ENCODE peak calls at places on chromosomes 6 and 20, in five cellular contexts. I is psoas muscle, P is BE2C, C is right lobe of liver, X is mammary epithelial cell. Y is an unnamed sample. For H3K27me3, the result is how much of the 10 kb centered on the place peaks cover.

GRCh38 chr6:90100059-90100665 is 196.5 kb downstream of the BACH2 start:
- DNase-seq in I (no peak), P (no peak), C (no peak), X (peak), Y (no peak)

GRCh38 chr6:63734923-63735322 is 99.3 kb downstream of the PHF3 start:
- DNase-seq in I (no peak), P (no peak), X (peak), C (no peak), Y (no peak)

GRCh38 chr6:44128020-44128917 is 915 bp downstream of the TMEM63B start:
- DNase-seq in C (peak), P (peak), X (peak), I (peak), Y (no peak)

GRCh38 chr6:19771753-19772336 is 65.3 kb upstream of the ID4 start:
- DNase-seq in P (no peak), C (no peak), X (peak), I (no peak), Y (no peak)

GRCh38 chr6:53070808-53071207 is 5.6 kb downstream of the FBXO9 start:
- DNase-seq in X (no peak), I (no peak), P (peak), C (no peak), Y (no peak)

GRCh38 chr6:26322645-26323482 is 42.1 kb upstream of the BTN3A2 start:
- DNase-seq in I (no peak), P (peak), C (no peak), X (peak), Y (no peak)

GRCh38 chr6:20873425-20874190 is 339.4 kb downstream of the CDKAL1 start:
- DNase-seq in X (no peak), I (no peak), P (peak), C (no peak), Y (no peak)

GRCh38 chr6:79544939-79545450 is 7.8 kb upstream of the LCA5 start:
- DNase-seq in I (peak), X (peak), C (peak), P (peak), Y (peak)

GRCh38 chr6:34425132-34425497 is 754 bp downstream of the RPS10 start:
- DNase-seq in P (no peak), I (no peak), C (no peak), X (no peak), Y (no peak)

DNA sequence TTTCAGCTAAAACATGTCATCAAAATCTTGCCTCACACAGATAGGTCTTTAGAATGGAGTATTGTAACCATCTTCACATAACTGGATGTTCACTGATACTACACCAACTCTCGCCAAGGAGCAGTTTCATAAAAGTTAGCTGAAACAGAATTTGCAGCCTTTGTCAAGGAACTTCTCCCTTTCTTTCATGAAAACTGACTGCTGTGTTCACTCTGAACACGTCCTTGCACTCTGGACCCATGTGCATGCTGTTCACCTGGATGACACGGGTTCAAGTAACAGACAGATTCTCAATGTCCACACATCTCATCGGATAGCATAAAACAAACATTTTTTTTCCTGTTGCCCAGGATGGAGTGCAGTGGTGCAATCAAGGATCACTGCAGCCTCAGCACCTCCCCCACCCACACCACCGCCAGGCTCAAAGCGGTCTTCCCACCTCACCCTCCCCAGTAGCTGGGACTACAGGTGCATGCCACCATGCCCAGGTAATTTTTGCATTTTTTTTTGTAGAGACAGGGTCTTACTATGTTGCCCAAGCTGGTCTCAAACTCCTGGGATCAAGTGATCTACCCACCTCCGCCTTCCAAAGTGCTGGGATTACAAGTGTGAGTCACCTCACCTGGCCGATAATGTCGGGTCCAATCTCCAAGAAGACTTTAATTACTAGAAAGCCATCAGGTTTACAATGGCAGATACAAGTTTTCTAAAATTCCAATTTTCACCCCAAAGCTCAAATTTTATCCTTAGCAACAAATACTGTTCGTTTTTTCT is 9.4 kb downstream of the DIDO1 start:
- DNase-seq in I (no peak), P (no peak), C (no peak), X (no peak), Y (no peak)
- TF ChIP-seq CTCF in I (no peak), P (no peak), C (no peak), X (no peak), Y (no peak)

DNA sequence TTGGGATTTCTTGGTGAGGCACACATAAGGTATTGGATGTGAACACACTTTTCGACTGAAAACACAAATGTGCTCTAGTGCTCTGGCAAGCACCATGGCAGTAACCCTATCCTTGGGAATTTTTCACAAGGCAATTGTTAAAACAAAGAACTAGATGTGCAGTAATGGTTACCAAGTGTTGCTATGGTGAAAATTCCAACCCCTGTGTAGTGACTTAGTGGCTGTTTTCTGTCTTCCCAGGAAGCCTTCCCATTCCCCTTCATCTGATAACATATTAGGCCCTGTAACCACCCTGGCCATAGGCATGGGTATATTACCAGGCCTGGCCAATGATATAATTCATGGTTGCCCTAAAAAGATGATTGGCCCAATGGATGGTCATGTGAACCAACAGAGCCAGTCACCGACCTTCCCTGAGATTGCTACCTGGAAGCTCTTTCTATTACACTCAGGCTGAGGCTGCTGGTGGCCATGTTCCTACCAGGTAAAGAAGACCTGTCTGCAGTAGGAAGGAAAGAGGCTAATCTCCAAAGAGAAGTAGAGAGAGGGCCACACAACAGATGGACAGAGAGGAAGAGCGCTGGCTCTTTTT is 4.1 kb downstream of the C20orf202 start:
- DNase-seq in I (no peak), P (no peak), X (no peak), C (no peak), Y (no peak)
- H3K27me3 ChIP-seq in I (under half), P (under half), X (under half), C (under half), Y (under half)

GRCh38 chr6:159043236-159043635 is 1.6 kb downstream of the TAGAP start:
- DNase-seq in C (no peak), I (no peak), P (no peak), X (no peak), Y (no peak)
- H3K4me3 ChIP-seq in C (no peak), I (no peak), P (no peak), X (no peak), Y (no peak)

GRCh38 chr20:2917266-2917665 is 44.0 kb downstream of the PTPRA start:
- DNase-seq in C (no peak), P (no peak), I (no peak), X (no peak), Y (no peak)

GRCh38 chr20:2918096-2919049 is 45.1 kb downstream of the PTPRA start:
- DNase-seq in P (no peak), X (no peak), C (no peak), I (no peak), Y (no peak)

GRCh38 chr20:2911200-2911599 is 37.9 kb downstream of the PTPRA start:
- DNase-seq in I (no peak), P (no peak), X (no peak), C (no peak), Y (no peak)

GRCh38 chr20:2909953-2910352 is 36.7 kb downstream of the PTPRA start:
- DNase-seq in X (no peak), C (no peak), P (no peak), I (no peak), Y (no peak)

GRCh38 chr20:2914160-2914559 is 40.9 kb downstream of the PTPRA start:
- DNase-seq in I (no peak), C (no peak), P (no peak), X (peak), Y (no peak)
- TF ChIP-seq CTCF in I (no peak), C (peak), P (peak), X (no peak), Y (peak)

GRCh38 chr6:28732052-28732451 is 191.7 kb downstream of the TRIM27 start:
- DNase-seq in X (no peak), P (no peak), I (no peak), C (no peak), Y (no peak)
- H3K27me3 ChIP-seq in X (under half), P (half or more), I (under half), C (under half), Y (under half)

GRCh38 chr20:63377256-63378114 is 16.3 kb upstream of the CHRNA4 start:
- DNase-seq in I (no peak), P (no peak), X (no peak), C (no peak), Y (no peak)
- H3K4me3 ChIP-seq in I (no peak), P (no peak), X (no peak), C (no peak), Y (no peak)

GRCh38 chr6:38570750-38571149 is 69.0 kb downstream of the BTBD9 start:
- DNase-seq in P (no peak), X (no peak), I (no peak), C (no peak), Y (no peak)
- TF ChIP-seq CTCF in P (peak), X (peak), I (peak), C (peak), Y (peak)

DNA sequence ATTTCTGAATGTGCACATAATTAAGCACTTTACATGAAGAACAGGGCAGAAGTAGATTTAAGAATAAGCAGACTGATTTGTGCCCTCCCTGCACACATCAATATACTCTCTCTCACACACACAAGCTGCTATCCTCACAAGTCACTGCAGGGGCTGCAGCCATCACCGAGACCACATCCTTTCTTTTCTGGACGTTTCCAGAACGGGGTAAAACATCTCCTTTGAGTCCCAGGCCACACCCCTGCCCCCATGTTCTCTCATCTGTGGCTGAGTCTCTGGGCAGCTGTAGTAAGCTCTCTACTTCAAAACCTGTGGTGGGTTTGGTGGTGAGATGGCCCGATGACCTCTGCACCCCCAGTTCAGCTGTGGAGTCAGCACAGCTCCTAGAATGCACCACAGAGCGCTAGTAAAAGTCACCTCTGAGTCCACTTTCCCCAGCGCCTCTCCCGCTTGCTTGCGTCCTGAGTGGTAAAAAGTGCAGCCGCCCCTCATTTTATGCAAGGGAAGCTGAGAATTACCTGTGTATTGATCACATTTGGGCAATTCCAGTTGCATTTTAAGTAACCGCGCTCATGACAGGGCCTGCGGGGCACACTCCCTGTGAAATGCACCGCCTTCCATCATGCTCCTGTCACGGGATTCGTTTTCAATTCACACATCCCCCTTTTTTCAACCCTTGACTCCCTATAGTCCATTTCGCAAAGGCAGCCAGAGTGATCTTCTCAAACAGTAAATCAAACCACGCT is 115.5 kb downstream of the NFATC2 start:
- DNase-seq in P (no peak), C (no peak), X (no peak), I (no peak), Y (no peak)
- H3K27me3 ChIP-seq in P (under half), C (under half), X (under half), I (under half), Y (under half)

GRCh38 chr6:36444470-36444869 is 1.7 kb downstream of the KCTD20 start:
- DNase-seq in I (no peak), X (peak), P (no peak), C (no peak), Y (no peak)
- H3K4me3 ChIP-seq in I (peak), X (peak), P (peak), C (peak), Y (peak)

Y was measured in kidney epithelial cell.